ENCODE peak calls at places on chromosomes 3 and 15, in nine cellular contexts. E is Right ventricle myocardium inferior; V is heart right ventricle; N is central memory CD8-positive, alpha-beta T cell; P is T-helper 17 cell; M is activated T-cell treated with anti-CD3 and anti-CD28 coated beads, Interleukin-2, amount 50 U/mL, for 4 hours; I is naive thymus-derived CD4-positive, alpha-beta T cell; D is lower lobe of right lung; Q is body of pancreas. O is an unnamed sample.
A peak's percentile ranks its signal among the peaks of the same experiment; 100 is the strongest.

GRCh38 chr3:140250945-140251344 is 316.0 kb downstream of the CLSTN2 start:
- ATAC-seq in E (peak; percentile 64), V (peak; percentile 33), N (no peak), P (no peak), M (no peak), I (no peak), D (no peak), Q (no peak), O (no peak)

GRCh38 chr15:68888419-68888818 is 41.9 kb upstream of the SPESP1 start:
- ATAC-seq in E (no peak), V (no peak), N (peak; percentile 68), P (peak; percentile 63), M (peak; percentile 52), I (peak; percentile 53), D (no peak), Q (no peak), O (no peak)

GRCh38 chr3:71752911-71753715 is 542 bp upstream of the GPR27 start:
- ATAC-seq in E (no peak), V (peak; percentile 23), N (no peak), P (peak; percentile 34), M (peak; percentile 25), I (peak; percentile 30), D (no peak), Q (no peak), O (no peak)

GRCh38 chr15:62999178-62999577 is 43.4 kb upstream of the TPM1 start:
- ATAC-seq in E (no peak), V (no peak), N (no peak), P (no peak), M (no peak), I (no peak), D (no peak), Q (no peak), O (no peak)

GRCh38 chr3:27615555-27615954 is 106.6 kb downstream of the EOMES start:
- ATAC-seq in E (no peak), V (no peak), N (no peak), P (no peak), M (no peak), I (no peak), D (no peak), Q (no peak), O (no peak)

GRCh38 chr3:185796431-185797107 is 28.3 kb downstream of the IGF2BP2 start:
- ATAC-seq in E (no peak), V (no peak), N (no peak), P (no peak), M (no peak), I (no peak), D (peak; percentile 96), Q (peak; percentile 98), O (peak; percentile 89)

GRCh38 chr15:48400086-48400485 is 68.9 kb downstream of the DUT start:
- ATAC-seq in E (no peak), V (no peak), N (no peak), P (no peak), M (no peak), I (no peak), D (no peak), Q (no peak), O (peak; percentile 4)

GRCh38 chr3:115961390-115961789 is 338.1 kb downstream of the GAP43 start:
- ATAC-seq in E (peak; percentile 69), V (no peak), N (no peak), P (no peak), M (no peak), I (no peak), D (no peak), Q (no peak), O (peak; percentile 18)

GRCh38 chr3:142853270-142854163 is 35.4 kb downstream of the PCOLCE2 start:
- ATAC-seq in E (peak; percentile 56), V (no peak), N (no peak), P (no peak), M (no peak), I (no peak), D (no peak), Q (no peak), O (peak; percentile 35)